ENCODE peak calls at places on chromosomes 7 and 10, in seven cellular contexts. M, Z, P, G, U, Y and W are unnamed samples.

GRCh38 chr10:112996462-112996861 is 46.4 kb downstream of the TCF7L2 start:
- DNase-seq in Z (no peak), M (no peak), G (no peak), U (no peak), P (no peak), Y (no peak), W (no peak)

GRCh38 chr7:107150375-107151073 is 18.3 kb upstream of the HBP1 start:
- DNase-seq in P (peak), M (peak), Z (peak), G (peak), U (peak), Y (peak), W (no peak)

GRCh38 chr7:68031180-68031943 is 1034.7 kb downstream of the TYW1 start:
- DNase-seq in P (no peak), Z (no peak), M (no peak), Y (no peak), G (no peak), U (no peak), W (no peak)

GRCh38 chr10:6530211-6530840 is 49.8 kb downstream of the PRKCQ start:
- DNase-seq in G (no peak), Y (no peak), U (no peak), P (no peak), M (no peak), Z (no peak), W (no peak)

GRCh38 chr10:73426318-73426717 is 7.0 kb downstream of the MSS51 start:
- DNase-seq in M (no peak), P (no peak), Z (no peak), U (no peak), G (no peak), Y (no peak), W (no peak)

GRCh38 chr7:96075510-96076349 is 246.2 kb downstream of the SLC25A13 start:
- DNase-seq in P (peak), Z (peak), M (peak), G (peak), Y (peak), U (peak), W (no peak)

GRCh38 chr7:114488696-114489095 is 74.1 kb downstream of the FOXP2 start:
- DNase-seq in M (no peak), Z (no peak), P (no peak), U (no peak), G (no peak), Y (no peak), W (no peak)

GRCh38 chr10:95655571-95656290 is 780 bp downstream of the ALDH18A1 start:
- DNase-seq in Y (no peak), M (peak), Z (peak), G (peak), U (no peak), P (peak), W (no peak)

GRCh38 chr10:73228247-73228646 is 18.8 kb downstream of the DNAJC9 start:
- DNase-seq in Z (no peak), Y (no peak), P (peak), G (no peak), M (no peak), U (no peak), W (no peak)

GRCh38 chr7:20064181-20064970 is 152.8 kb downstream of the MACC1 start:
- DNase-seq in Z (no peak), Y (no peak), M (no peak), P (no peak), U (no peak), G (no peak), W (no peak)

GRCh38 chr10:51308096-51308495 is 233.8 kb downstream of the PRKG1 start:
- DNase-seq in M (no peak), G (no peak), P (no peak), U (no peak), Y (no peak), Z (no peak), W (no peak)

GRCh38 chr7:78073470-78074382 is 275.2 kb downstream of the PHTF2 start:
- DNase-seq in M (no peak), P (no peak), G (no peak), U (no peak), Z (no peak), Y (no peak), W (no peak)

GRCh38 chr10:3671431-3671955 is 113.5 kb downstream of the KLF6 start:
- DNase-seq in G (no peak), P (no peak), Y (no peak), M (no peak), Z (no peak), U (no peak), W (no peak)

GRCh38 chr10:78911533-78912340 is 157.0 kb upstream of the ZMIZ1 start:
- DNase-seq in Y (peak), U (no peak), G (no peak), P (no peak), M (peak), Z (no peak), W (no peak)

GRCh38 chr7:50621932-50622587 is 56.9 kb upstream of the DDC start:
- DNase-seq in U (no peak), M (no peak), Y (no peak), G (no peak), P (peak), Z (no peak), W (no peak)

GRCh38 chr10:51894752-51895151 is 195.4 kb upstream of the CSTF2T start:
- DNase-seq in Y (no peak), Z (no peak), U (no peak), M (no peak), P (peak), G (no peak), W (no peak)

GRCh38 chr10:3763852-3764625 is 21.0 kb downstream of the KLF6 start:
- DNase-seq in U (no peak), G (no peak), Z (no peak), P (peak), M (no peak), Y (no peak), W (no peak)

GRCh38 chr7:65475734-65476319 is 102.2 kb downstream of the ZNF92 start:
- DNase-seq in Z (no peak), U (no peak), Y (no peak), G (no peak), M (no peak), P (peak), W (no peak)

GRCh38 chr10:76640765-76641164 is 996.8 kb downstream of the KCNMA1 start:
- DNase-seq in Y (no peak), Z (no peak), P (no peak), U (no peak), M (no peak), G (no peak), W (no peak)

GRCh38 chr10:88216976-88217375 is 353.6 kb downstream of the PTEN start:
- DNase-seq in Y (no peak), U (no peak), Z (no peak), M (no peak), P (no peak), G (no peak), W (no peak)

GRCh38 chr10:85319826-85320225 is 991.4 kb downstream of the CCSER2 start:
- DNase-seq in G (peak), U (no peak), M (no peak), Z (no peak), Y (no peak), P (no peak), W (no peak)

GRCh38 chr10:19014034-19014433 is 34.6 kb upstream of the MALRD1 start:
- DNase-seq in G (no peak), Y (no peak), M (no peak), U (no peak), P (peak), Z (no peak), W (no peak)

GRCh38 chr7:51162724-51163329 is 153.8 kb downstream of the COBL start:
- DNase-seq in P (peak), G (peak), Z (peak), M (no peak), U (peak), Y (no peak), W (no peak)

GRCh38 chr7:24540956-24541355 is 32.3 kb upstream of the PALS2 start:
- DNase-seq in P (no peak), U (no peak), Y (no peak), M (no peak), G (no peak), Z (no peak), W (no peak)

GRCh38 chr10:1400129-1400865 is 337.0 kb downstream of the ADARB2 start:
- DNase-seq in U (no peak), G (no peak), P (no peak), Y (no peak), Z (no peak), M (no peak), W (peak)

GRCh38 chr7:767941-768729 is 41.1 kb upstream of the PRKAR1B start:
- DNase-seq in G (peak), M (no peak), Y (no peak), U (peak), P (no peak), Z (no peak), W (no peak)

GRCh38 chr10:71216751-71217265 is 4.4 kb downstream of the UNC5B start:
- DNase-seq in P (no peak), G (peak), U (no peak), Z (no peak), Y (no peak), M (peak), W (peak)

GRCh38 chr7:133081119-133081604 is 728 bp downstream of the CHCHD3 start:
- DNase-seq in P (no peak), Y (no peak), Z (no peak), M (no peak), G (peak), U (no peak), W (no peak)

GRCh38 chr10:4033341-4033896 is 248.4 kb upstream of the KLF6 start:
- DNase-seq in Y (no peak), U (no peak), P (no peak), M (no peak), G (no peak), Z (no peak), W (no peak)

GRCh38 chr10:132231656-132232552 is 45.2 kb downstream of the DPYSL4 start:
- DNase-seq in G (no peak), Z (no peak), U (no peak), P (no peak), Y (no peak), M (no peak), W (no peak)

GRCh38 chr10:61565819-61566560 is 96.7 kb upstream of the CABCOCO1 start:
- DNase-seq in P (no peak), U (no peak), G (no peak), M (no peak), Y (no peak), Z (no peak), W (no peak)

GRCh38 chr10:113704637-113705343 is 25.1 kb downstream of the CASP7 start:
- DNase-seq in U (no peak), G (peak), Z (no peak), M (no peak), Y (no peak), P (peak), W (no peak)

GRCh38 chr10:22712246-22712958 is 2.0 kb downstream of the PIP4K2A start:
- DNase-seq in G (no peak), U (no peak), P (peak), Z (no peak), Y (no peak), M (no peak), W (no peak)

GRCh38 chr10:77770081-77770867 is 132.7 kb upstream of the KCNMA1 start:
- DNase-seq in G (no peak), M (no peak), P (no peak), Y (no peak), U (no peak), Z (no peak), W (no peak)

GRCh38 chr10:77773631-77774426 is 136.2 kb upstream of the KCNMA1 start:
- DNase-seq in Z (no peak), P (no peak), U (no peak), Y (no peak), M (no peak), G (no peak), W (no peak)

GRCh38 chr10:77771450-77771849 is 133.8 kb upstream of the KCNMA1 start:
- DNase-seq in Y (no peak), Z (no peak), M (no peak), U (no peak), G (no peak), P (no peak), W (no peak)

GRCh38 chr10:77770868-77771175 is 133.2 kb upstream of the KCNMA1 start:
- DNase-seq in Z (no peak), G (no peak), U (no peak), M (no peak), P (no peak), Y (no peak), W (no peak)

DNA sequence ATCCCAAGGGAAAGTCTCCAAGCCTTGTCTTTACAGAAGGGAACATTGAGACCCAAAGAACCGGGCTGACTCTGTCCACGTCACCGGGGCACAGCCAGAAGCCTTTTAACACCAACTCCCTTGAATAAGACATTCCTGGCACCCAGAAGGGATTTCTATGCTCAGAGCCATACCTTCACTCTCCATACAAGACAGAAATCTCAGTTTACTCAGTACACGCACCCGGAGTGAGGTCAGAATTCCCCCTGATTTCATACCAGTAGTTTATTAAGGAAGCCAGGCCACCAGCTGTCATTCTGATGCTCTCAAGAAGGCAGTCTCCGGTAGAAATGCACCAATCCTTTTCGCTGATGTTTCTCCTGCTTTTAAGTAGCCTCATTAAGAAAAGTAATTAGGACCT is 134.2 kb upstream of the KCNMA1 start:
- DNase-seq in Z (no peak), M (no peak), P (no peak), Y (no peak), U (no peak), G (no peak), W (no peak)
- H3K27ac ChIP-seq in Z (no peak), M (no peak), P (no peak), Y (no peak), U (no peak), G (no peak), W (no peak)

DNA sequence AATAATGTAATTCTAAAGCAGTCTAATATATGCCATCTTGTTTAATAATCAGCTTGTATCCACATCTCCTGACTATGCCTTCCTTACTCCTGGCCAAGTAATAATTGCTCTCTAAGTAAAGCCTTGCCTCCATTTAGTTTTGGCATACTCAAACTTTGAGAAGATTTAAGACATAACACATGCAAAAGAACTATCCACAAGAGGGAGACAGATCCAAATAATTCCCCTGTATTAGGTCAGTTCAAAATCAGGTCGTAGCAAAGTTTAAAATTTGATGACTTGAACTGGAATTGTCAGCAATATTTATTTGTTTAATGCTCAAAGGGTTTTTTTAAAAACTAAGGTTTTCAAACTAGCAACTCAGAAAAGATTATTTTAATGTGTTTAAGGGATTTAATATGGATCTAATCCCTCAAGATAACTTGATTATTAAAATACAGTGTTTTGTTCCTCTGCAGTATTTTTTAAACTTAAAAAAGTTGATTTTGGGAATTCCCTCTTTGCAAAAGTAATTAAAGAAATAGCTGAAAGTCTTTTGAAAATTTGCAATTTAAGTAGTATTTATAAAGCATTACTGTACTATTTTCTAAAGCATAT is 95.3 kb downstream of the HDAC9 start:
- DNase-seq in Z (no peak), G (peak), P (peak), M (no peak), Y (no peak), U (no peak), W (no peak)
- TF ChIP-seq CTCF in Z (peak), G (peak), P (peak), M (peak), Y (peak), U (peak), W (no peak)

GRCh38 chr7:149223746-149224145 is 15.7 kb upstream of the ZNF212 start:
- DNase-seq in U (no peak), Z (no peak), G (peak), P (no peak), M (no peak), Y (peak), W (no peak)

GRCh38 chr7:149217570-149217969 is 21.9 kb upstream of the ZNF212 start:
- DNase-seq in M (no peak), Z (no peak), Y (peak), P (no peak), U (no peak), G (no peak), W (no peak)

GRCh38 chr7:149223176-149223575 is 16.3 kb upstream of the ZNF212 start:
- DNase-seq in G (no peak), P (no peak), U (no peak), M (no peak), Z (no peak), Y (peak), W (no peak)

GRCh38 chr7:149218469-149219420 is 20.7 kb upstream of the ZNF212 start:
- DNase-seq in G (no peak), Z (no peak), Y (no peak), P (no peak), M (no peak), U (no peak), W (no peak)

GRCh38 chr7:149220534-149220933 is 18.9 kb upstream of the ZNF212 start:
- DNase-seq in M (no peak), Z (no peak), Y (no peak), P (peak), G (peak), U (no peak), W (no peak)
- H3K27ac ChIP-seq in M (no peak), Z (no peak), Y (no peak), P (no peak), G (peak), U (no peak), W (no peak)

GRCh38 chr10:69866246-69866687 is 64.6 kb downstream of the COL13A1 start:
- DNase-seq in U (no peak), Y (peak), Z (no peak), G (peak), M (no peak), P (no peak), W (no peak)

GRCh38 chr10:69868821-69869220 is 67.1 kb downstream of the COL13A1 start:
- DNase-seq in Y (peak), U (no peak), M (no peak), Z (no peak), G (no peak), P (no peak), W (no peak)

GRCh38 chr10:69869291-69869841 is 67.7 kb downstream of the COL13A1 start:
- DNase-seq in P (peak), G (peak), Y (peak), U (no peak), Z (peak), M (no peak), W (no peak)

GRCh38 chr10:69866688-69867461 is 65.2 kb downstream of the COL13A1 start:
- DNase-seq in Y (peak), M (no peak), Z (peak), P (peak), G (peak), U (peak), W (no peak)

GRCh38 chr10:69867699-69868558 is 66.2 kb downstream of the COL13A1 start:
- DNase-seq in M (no peak), Y (peak), Z (no peak), P (no peak), U (no peak), G (no peak), W (no peak)
- TF ChIP-seq CTCF in M (no peak), Y (no peak), Z (no peak), P (no peak), U (no peak), G (no peak), W (no peak)

DNA sequence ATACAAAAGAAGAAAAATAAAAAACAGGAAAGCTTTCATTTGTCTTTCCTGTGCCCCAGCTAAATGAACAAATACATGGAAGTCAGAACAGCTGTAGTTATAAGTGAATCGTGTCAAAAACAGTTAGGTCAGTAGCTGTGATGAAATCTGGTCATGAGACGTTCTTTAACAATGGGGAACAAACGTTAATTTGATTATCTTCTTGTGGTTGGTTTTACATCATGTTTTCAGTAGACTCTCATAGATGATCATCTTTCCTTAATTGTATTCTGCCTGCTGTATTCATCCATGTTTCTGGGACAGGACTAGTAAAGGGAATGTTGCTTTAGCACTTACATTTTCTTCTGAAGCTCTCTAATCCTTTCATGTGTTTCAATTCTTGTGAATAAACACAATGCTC is 97.0 kb downstream of the PCLO start:
- DNase-seq in U (no peak), P (peak), Z (no peak), G (no peak), M (no peak), Y (no peak), W (no peak)
- H3K27ac ChIP-seq in U (no peak), P (no peak), Z (no peak), G (no peak), M (no peak), Y (no peak), W (no peak)

GRCh38 chr7:11491811-11492210 is 340.2 kb downstream of the THSD7A start:
- DNase-seq in Y (no peak), Z (no peak), P (no peak), M (no peak), G (no peak), U (no peak), W (no peak)

GRCh38 chr7:11485626-11486025 is 346.4 kb downstream of the THSD7A start:
- DNase-seq in M (no peak), G (no peak), Y (no peak), P (no peak), U (no peak), Z (no peak), W (no peak)

GRCh38 chr7:11489280-11489679 is 342.7 kb downstream of the THSD7A start:
- DNase-seq in M (no peak), Y (no peak), U (no peak), P (no peak), Z (no peak), G (no peak), W (no peak)

GRCh38 chr7:11486271-11486670 is 345.7 kb downstream of the THSD7A start:
- DNase-seq in P (peak), Z (no peak), G (no peak), U (no peak), Y (no peak), M (no peak), W (no peak)
- TF ChIP-seq CTCF in P (peak), Z (no peak), G (no peak), U (no peak), Y (no peak), M (no peak), W (no peak)

GRCh38 chr7:42790196-42790595 is 121.7 kb downstream of the C7orf25 start:
- DNase-seq in Y (no peak), P (peak), G (no peak), U (no peak), M (no peak), Z (no peak), W (no peak)

GRCh38 chr7:42792841-42793240 is 119.0 kb downstream of the C7orf25 start:
- DNase-seq in Z (no peak), P (no peak), M (no peak), Y (no peak), U (no peak), G (no peak), W (no peak)

DNA sequence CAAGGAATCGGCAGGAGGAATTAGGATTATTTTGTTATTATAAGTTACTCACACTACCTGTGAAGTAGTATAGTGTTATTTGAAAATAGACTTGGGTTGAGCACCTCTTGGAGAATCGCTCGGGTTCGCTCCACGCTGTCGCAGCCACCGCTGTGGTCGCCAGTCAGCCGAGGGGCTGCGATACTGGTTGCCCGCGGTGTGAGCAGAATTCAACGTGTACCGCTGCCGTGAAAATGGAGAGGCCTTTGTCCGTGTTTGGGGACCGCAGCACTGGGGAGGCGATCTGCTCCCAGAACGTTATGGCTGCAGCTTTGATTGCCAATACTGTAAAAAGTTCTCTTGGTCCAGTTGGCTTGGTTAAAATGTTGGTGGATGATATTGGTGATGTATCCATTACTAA is 117.2 kb downstream of the C7orf25 start:
- DNase-seq in Y (no peak), Z (no peak), P (no peak), G (no peak), M (no peak), U (no peak), W (no peak)
- H3K27ac ChIP-seq in Y (no peak), Z (no peak), P (no peak), G (no peak), M (no peak), U (no peak), W (no peak)